ENCODE peak calls at places on chromosomes 11 and 22, in seven cellular contexts. G, W, B, K, M, N and S are unnamed samples.

GRCh38 chr22:33114570-33114969 is 56.4 kb upstream of the SYN3 start:
- DNase-seq in G (no peak), W (no peak), B (no peak), K (no peak), M (no peak), N (no peak), S (no peak)

GRCh38 chr11:5992604-5993251 is 5.9 kb upstream of the OR52L1 start:
- DNase-seq in G (no peak), W (no peak), B (no peak), K (no peak), M (no peak), N (no peak), S (no peak)

GRCh38 chr11:13141731-13142724 is 132.9 kb downstream of the RASSF10 start:
- DNase-seq in G (no peak), W (no peak), B (no peak), K (no peak), M (no peak), N (no peak), S (no peak)

GRCh38 chr22:41525450-41526225 is 18.6 kb downstream of the POLR3H start:
- DNase-seq in G (no peak), W (no peak), B (no peak), K (no peak), M (no peak), N (no peak), S (no peak)

GRCh38 chr22:20429254-20430100 is 8.1 kb downstream of the SCARF2 start:
- DNase-seq in G (peak), W (peak), B (peak), K (peak), M (no peak), N (peak), S (no peak)

GRCh38 chr11:487571-488021 is 19.4 kb downstream of the RNH1 start:
- DNase-seq in G (no peak), W (no peak), B (no peak), K (no peak), M (no peak), N (no peak), S (no peak)

GRCh38 chr11:101341578-101341977 is 212.0 kb upstream of the PGR start:
- DNase-seq in G (no peak), W (no peak), B (no peak), K (no peak), M (no peak), N (no peak), S (no peak)

GRCh38 chr11:9516113-9516512 is 55.3 kb downstream of the ZNF143 start:
- DNase-seq in G (no peak), W (peak), B (no peak), K (no peak), M (peak), N (no peak), S (no peak)

GRCh38 chr22:42280836-42281235 is 10.4 kb upstream of the TCF20 start:
- DNase-seq in G (no peak), W (no peak), B (peak), K (no peak), M (no peak), N (no peak), S (no peak)

GRCh38 chr22:38840129-38840528 is 3.7 kb downstream of the NPTXR start:
- DNase-seq in G (no peak), W (no peak), B (no peak), K (no peak), M (no peak), N (no peak), S (no peak)

GRCh38 chr11:27383645-27384044 is 20.6 kb upstream of the CCDC34 start:
- DNase-seq in G (no peak), W (no peak), B (no peak), K (no peak), M (no peak), N (no peak), S (no peak)

GRCh38 chr11:64526356-64526755 is 64.7 kb upstream of the SLC22A12 start:
- DNase-seq in G (no peak), W (no peak), B (no peak), K (no peak), M (no peak), N (no peak), S (no peak)

GRCh38 chr22:24601217-24602104 is 1.5 kb upstream of the GGT1 start:
- DNase-seq in G (no peak), W (peak), B (no peak), K (no peak), M (no peak), N (no peak), S (no peak)

GRCh38 chr11:10540915-10541591 is at the start of gene RNF141:
- DNase-seq in G (peak), W (peak), B (peak), K (peak), M (peak), N (peak), S (peak)

GRCh38 chr11:21169639-21170038 is 500.3 kb downstream of the NELL1 start:
- DNase-seq in G (no peak), W (no peak), B (no peak), K (no peak), M (no peak), N (no peak), S (no peak)

GRCh38 chr11:125401746-125402145 is 94.3 kb downstream of the FEZ1 start:
- DNase-seq in G (no peak), W (no peak), B (no peak), K (no peak), M (no peak), N (no peak), S (no peak)

GRCh38 chr11:72582206-72583176 is 91.7 kb downstream of the PDE2A start:
- DNase-seq in G (no peak), W (no peak), B (peak), K (no peak), M (no peak), N (no peak), S (no peak)

GRCh38 chr22:27111796-27112195 is 454.4 kb downstream of the MIAT start:
- DNase-seq in G (no peak), W (no peak), B (no peak), K (no peak), M (no peak), N (no peak), S (no peak)

GRCh38 chr11:122418032-122418431 is 237.5 kb upstream of the UBASH3B start:
- DNase-seq in G (no peak), W (no peak), B (no peak), K (no peak), M (no peak), N (no peak), S (no peak)

GRCh38 chr11:11284481-11284880 is 68.6 kb downstream of the CSNK2A3 start:
- DNase-seq in G (no peak), W (no peak), B (no peak), K (no peak), M (no peak), N (no peak), S (no peak)

GRCh38 chr11:108927791-108928545 is 263.1 kb downstream of the DDX10 start:
- DNase-seq in G (no peak), W (no peak), B (no peak), K (no peak), M (no peak), N (no peak), S (no peak)

GRCh38 chr11:70359806-70360205 is 38.5 kb upstream of the CTTN start:
- DNase-seq in G (no peak), W (no peak), B (no peak), K (no peak), M (no peak), N (no peak), S (no peak)

GRCh38 chr11:65636108-65636809 is 1.6 kb upstream of the SIPA1 start:
- DNase-seq in G (no peak), W (no peak), B (no peak), K (no peak), M (no peak), N (no peak), S (no peak)

GRCh38 chr22:38927033-38927789 is 30.2 kb upstream of the APOBEC3A start:
- DNase-seq in G (peak), W (peak), B (peak), K (peak), M (peak), N (peak), S (no peak)

GRCh38 chr11:32173435-32173834 is 82.6 kb downstream of the RCN1 start:
- DNase-seq in G (no peak), W (peak), B (no peak), K (peak), M (peak), N (no peak), S (no peak)

GRCh38 chr11:44097821-44098220 is 2.3 kb downstream of the EXT2 start:
- DNase-seq in G (no peak), W (no peak), B (no peak), K (no peak), M (no peak), N (no peak), S (no peak)

GRCh38 chr11:112715091-112715490 is 246.1 kb upstream of the NCAM1 start:
- DNase-seq in G (no peak), W (no peak), B (no peak), K (no peak), M (no peak), N (no peak), S (no peak)

GRCh38 chr11:125570952-125571351 is 1.7 kb downstream of the EI24 start:
- DNase-seq in G (no peak), W (no peak), B (no peak), K (no peak), M (no peak), N (no peak), S (no peak)

GRCh38 chr11:1310772-1311468 is 1.5 kb upstream of the TOLLIP start:
- DNase-seq in G (peak), W (no peak), B (peak), K (no peak), M (no peak), N (peak), S (peak)

GRCh38 chr11:95455228-95455627 is 224.2 kb upstream of the SESN3 start:
- DNase-seq in G (no peak), W (no peak), B (no peak), K (no peak), M (no peak), N (no peak), S (no peak)

GRCh38 chr11:61777234-61778090 is 14.9 kb downstream of the TMEM258 start:
- DNase-seq in G (peak), W (no peak), B (peak), K (peak), M (no peak), N (peak), S (no peak)

GRCh38 chr11:111602865-111603632 is 800 bp downstream of the SIK2 start:
- DNase-seq in G (peak), W (peak), B (no peak), K (peak), M (peak), N (peak), S (no peak)

GRCh38 chr11:117473692-117474091 is 146.0 kb downstream of the CEP164 start:
- DNase-seq in G (no peak), W (no peak), B (no peak), K (no peak), M (no peak), N (no peak), S (no peak)

GRCh38 chr11:29093416-29093815 is 923.4 kb downstream of the KCNA4 start:
- DNase-seq in G (no peak), W (no peak), B (no peak), K (no peak), M (no peak), N (no peak), S (no peak)

GRCh38 chr11:72805214-72805613 is 9.0 kb upstream of the ATG16L2 start:
- DNase-seq in G (no peak), W (no peak), B (no peak), K (no peak), M (no peak), N (no peak), S (no peak)

GRCh38 chr11:65572356-65573043 is at the start of gene FAM89B:
- DNase-seq in G (peak), W (peak), B (peak), K (peak), M (peak), N (peak), S (peak)

GRCh38 chr22:44438056-44438455 is 60.0 kb downstream of the RTL6 start:
- DNase-seq in G (no peak), W (no peak), B (peak), K (no peak), M (no peak), N (no peak), S (no peak)

GRCh38 chr22:46957521-46957920 is 195.1 kb downstream of the TBC1D22A start:
- DNase-seq in G (no peak), W (no peak), B (peak), K (no peak), M (no peak), N (no peak), S (no peak)